ENCODE peak calls at places on chromosome 15, in eight cellular contexts. One of them, this sample, is unnamed.

GRCh38 chr15:35667908-35668307 is 121.9 kb upstream of the DPH6 start:
- DNase-seq in COLO829: no peak
- DNase-seq in H7: no peak
- DNase-seq in Right ventricle myocardium superior: no peak
- DNase-seq in COR-L47: no peak
- DNase-seq in GM04504: no peak
- DNase-seq in LoVo: no peak
- DNase-seq in MCF 10A: no peak
- DNase-seq in this sample: no peak

GRCh38 chr15:31278056-31278445 is 48.6 kb upstream of the KLF13 start:
- DNase-seq in COLO829: no peak
- DNase-seq in H7: peak; percentile 41
- DNase-seq in Right ventricle myocardium superior: no peak
- DNase-seq in COR-L47: no peak
- DNase-seq in GM04504: no peak
- DNase-seq in LoVo: no peak
- DNase-seq in MCF 10A: no peak
- DNase-seq in this sample: no peak

GRCh38 chr15:52787123-52787503 is 3.0 kb downstream of the ONECUT1 start:
- DNase-seq in COLO829: no peak
- DNase-seq in H7: peak; percentile 78
- DNase-seq in Right ventricle myocardium superior: no peak
- DNase-seq in COR-L47: no peak
- DNase-seq in GM04504: no peak
- DNase-seq in LoVo: no peak
- DNase-seq in MCF 10A: no peak
- DNase-seq in this sample: no peak

GRCh38 chr15:78100886-78101285 is 8.5 kb downstream of the SH2D7 start:
- DNase-seq in COLO829: no peak
- DNase-seq in H7: no peak
- DNase-seq in Right ventricle myocardium superior: no peak
- DNase-seq in COR-L47: no peak
- DNase-seq in GM04504: no peak
- DNase-seq in LoVo: no peak
- DNase-seq in MCF 10A: no peak
- DNase-seq in this sample: no peak

GRCh38 chr15:69998541-69999391 is 99.0 kb downstream of the TLE3 start:
- DNase-seq in COLO829: no peak
- DNase-seq in H7: no peak
- DNase-seq in Right ventricle myocardium superior: no peak
- DNase-seq in COR-L47: no peak
- DNase-seq in GM04504: no peak
- DNase-seq in LoVo: no peak
- DNase-seq in MCF 10A: no peak
- DNase-seq in this sample: no peak

GRCh38 chr15:81038975-81039607 is 38.4 kb downstream of the TLNRD1 start:
- DNase-seq in COLO829: no peak
- DNase-seq in H7: no peak
- DNase-seq in Right ventricle myocardium superior: no peak
- DNase-seq in COR-L47: no peak
- DNase-seq in GM04504: no peak
- DNase-seq in LoVo: no peak
- DNase-seq in MCF 10A: peak; percentile 60
- DNase-seq in this sample: no peak

GRCh38 chr15:71083349-71083748 is 31.9 kb upstream of the THSD4 start:
- DNase-seq in COLO829: no peak
- DNase-seq in H7: no peak
- DNase-seq in Right ventricle myocardium superior: peak; percentile 51
- DNase-seq in COR-L47: no peak
- DNase-seq in GM04504: peak; percentile 71
- DNase-seq in LoVo: no peak
- DNase-seq in MCF 10A: no peak
- DNase-seq in this sample: no peak

GRCh38 chr15:65952425-65953053 is 83.2 kb downstream of the RAB11A start:
- DNase-seq in COLO829: peak; percentile 12
- DNase-seq in H7: peak; percentile 75
- DNase-seq in Right ventricle myocardium superior: peak; percentile 43
- DNase-seq in COR-L47: no peak
- DNase-seq in GM04504: peak; percentile 20
- DNase-seq in LoVo: peak; percentile 48
- DNase-seq in MCF 10A: peak; percentile 64
- DNase-seq in this sample: no peak

GRCh38 chr15:59294961-59295741 is 77.5 kb downstream of the MYO1E start:
- DNase-seq in COLO829: no peak
- DNase-seq in H7: no peak
- DNase-seq in Right ventricle myocardium superior: no peak
- DNase-seq in COR-L47: no peak
- DNase-seq in GM04504: peak; percentile 81
- DNase-seq in LoVo: no peak
- DNase-seq in MCF 10A: peak; percentile 83
- DNase-seq in this sample: peak; percentile 67

GRCh38 chr15:82570721-82571519 is 30.7 kb upstream of the RPS17 start:
- DNase-seq in COLO829: no peak
- DNase-seq in H7: peak; percentile 35
- DNase-seq in Right ventricle myocardium superior: no peak
- DNase-seq in COR-L47: no peak
- DNase-seq in GM04504: no peak
- DNase-seq in LoVo: no peak
- DNase-seq in MCF 10A: no peak
- DNase-seq in this sample: no peak

GRCh38 chr15:78243491-78243941 is 9.2 kb upstream of the ACSBG1 start:
- DNase-seq in COLO829: no peak
- DNase-seq in H7: peak; percentile 90
- DNase-seq in Right ventricle myocardium superior: peak; percentile 78
- DNase-seq in COR-L47: peak; percentile 54
- DNase-seq in GM04504: no peak
- DNase-seq in LoVo: no peak
- DNase-seq in MCF 10A: peak; percentile 67
- DNase-seq in this sample: no peak

GRCh38 chr15:34154725-34155204 is 52.9 kb downstream of the PGBD4 start:
- DNase-seq in COLO829: no peak
- DNase-seq in H7: no peak
- DNase-seq in Right ventricle myocardium superior: no peak
- DNase-seq in COR-L47: no peak
- DNase-seq in GM04504: no peak
- DNase-seq in LoVo: peak; percentile 69
- DNase-seq in MCF 10A: peak; percentile 27
- DNase-seq in this sample: no peak

GRCh38 chr15:87826119-87826730 is 430.3 kb downstream of the NTRK3 start:
- DNase-seq in COLO829: no peak
- DNase-seq in H7: peak; percentile 33
- DNase-seq in Right ventricle myocardium superior: no peak
- DNase-seq in COR-L47: no peak
- DNase-seq in GM04504: no peak
- DNase-seq in LoVo: no peak
- DNase-seq in MCF 10A: no peak
- DNase-seq in this sample: no peak

GRCh38 chr15:32941823-32942222 is 224.0 kb downstream of the GREM1 start:
- DNase-seq in COLO829: no peak
- DNase-seq in H7: no peak
- DNase-seq in Right ventricle myocardium superior: no peak
- DNase-seq in COR-L47: no peak
- DNase-seq in GM04504: no peak
- DNase-seq in LoVo: no peak
- DNase-seq in MCF 10A: no peak
- DNase-seq in this sample: peak; percentile 27

GRCh38 chr15:67103432-67103831 is 38.0 kb downstream of the SMAD3 start:
- DNase-seq in COLO829: no peak
- DNase-seq in H7: no peak
- DNase-seq in Right ventricle myocardium superior: no peak
- DNase-seq in COR-L47: no peak
- DNase-seq in GM04504: no peak
- DNase-seq in LoVo: no peak
- DNase-seq in MCF 10A: no peak
- DNase-seq in this sample: no peak

GRCh38 chr15:40591310-40591845 is 2.7 kb upstream of the KNL1 start:
- DNase-seq in COLO829: no peak
- DNase-seq in H7: peak; percentile 58
- DNase-seq in Right ventricle myocardium superior: no peak
- DNase-seq in COR-L47: no peak
- DNase-seq in GM04504: no peak
- DNase-seq in LoVo: no peak
- DNase-seq in MCF 10A: no peak
- DNase-seq in this sample: no peak